ENCODE peak calls at places on chromosomes 11 and 22, in four cellular contexts. K is OCI-LY7, L is body of pancreas, A is mammary epithelial cell. N is an unnamed sample.

GRCh38 chr11:96328395-96329010 is 14.5 kb downstream of the MAML2 start:
- DNase-seq in K (no peak), L (no peak), A (peak), N (no peak)

GRCh38 chr11:118619444-118620205 is 12.2 kb downstream of the PHLDB1 start:
- DNase-seq in K (no peak), L (peak), A (peak), N (peak)

GRCh38 chr11:116336540-116336939 is 436.2 kb downstream of the BUD13 start:
- DNase-seq in K (no peak), L (no peak), A (no peak), N (no peak)

GRCh38 chr22:24146190-24146616 is 35.1 kb upstream of the SUSD2 start:
- DNase-seq in K (peak), L (peak), A (no peak), N (peak)

GRCh38 chr11:113494021-113494420 is 18.8 kb upstream of the DRD2 start:
- DNase-seq in K (no peak), L (no peak), A (no peak), N (peak)

GRCh38 chr11:74397531-74398243 is 546 bp downstream of the PGM2L1 start:
- DNase-seq in K (peak), L (peak), A (peak), N (peak)

GRCh38 chr11:19437760-19438159 is 197.0 kb upstream of the E2F8 start:
- DNase-seq in K (no peak), L (no peak), A (peak), N (peak)

GRCh38 chr11:126925321-126926093 is 75.1 kb downstream of the KIRREL3 start:
- DNase-seq in K (no peak), L (no peak), A (peak), N (peak)

GRCh38 chr11:117314840-117315239 is 1.2 kb downstream of the BACE1 start:
- DNase-seq in K (no peak), L (peak), A (no peak), N (no peak)

GRCh38 chr11:121575963-121576290 is 123.2 kb upstream of the SORL1-AS1 start:
- DNase-seq in K (no peak), L (no peak), A (no peak), N (no peak)

GRCh38 chr22:48301421-48301820 is 1526.3 kb downstream of the BRD1 start:
- DNase-seq in K (no peak), L (no peak), A (no peak), N (no peak)

GRCh38 chr11:21484039-21484438 is 708.8 kb upstream of the ANO5 start:
- DNase-seq in K (no peak), L (no peak), A (no peak), N (no peak)

GRCh38 chr22:42615092-42615859 is 593 bp upstream of the POLDIP3 start:
- DNase-seq in K (peak), L (peak), A (peak), N (peak)

GRCh38 chr22:22520020-22520656 is at the start of gene ZNF280A:
- DNase-seq in K (no peak), L (no peak), A (no peak), N (peak)

GRCh38 chr22:31080848-31081649 is at the start of gene SMTN:
- DNase-seq in K (peak), L (peak), A (peak), N (peak)

GRCh38 chr11:27485930-27486773 is 13.6 kb upstream of the LGR4 start:
- DNase-seq in K (peak), L (peak), A (peak), N (peak)

GRCh38 chr22:26065847-26066246 is 103.4 kb upstream of the SEZ6L start:
- DNase-seq in K (no peak), L (no peak), A (peak), N (no peak)

GRCh38 chr11:60544077-60544476 is 28.9 kb downstream of the MS4A13 start:
- DNase-seq in K (no peak), L (no peak), A (no peak), N (no peak)

GRCh38 chr11:94737171-94737611 is 31.0 kb upstream of the AMOTL1 start:
- DNase-seq in K (no peak), L (no peak), A (no peak), N (no peak)

GRCh38 chr11:65224939-65225283 is 36.9 kb upstream of the POLA2 start:
- DNase-seq in K (no peak), L (peak), A (peak), N (peak)

GRCh38 chr11:102798012-102798746 is at the start of gene MMP1:
- DNase-seq in K (no peak), L (no peak), A (peak), N (peak)

GRCh38 chr11:129230006-129230405 is 37.9 kb upstream of the ARHGAP32 start:
- DNase-seq in K (no peak), L (no peak), A (no peak), N (no peak)

GRCh38 chr22:38953577-38954413 is 3.6 kb upstream of the APOBEC3A start:
- DNase-seq in K (no peak), L (no peak), A (peak), N (peak)

GRCh38 chr11:123577081-123577598 is 77.3 kb downstream of the SCN3B start:
- DNase-seq in K (peak), L (peak), A (peak), N (peak)

GRCh38 chr11:73944901-73945300 is 5.9 kb upstream of the DNAJB13 start:
- DNase-seq in K (no peak), L (no peak), A (no peak), N (no peak)

GRCh38 chr11:66579017-66579606 is 10.7 kb upstream of the CTSF start:
- DNase-seq in K (peak), L (peak), A (peak), N (peak)

GRCh38 chr11:47524200-47524874 is 28.6 kb downstream of the CELF1 start:
- DNase-seq in K (no peak), L (peak), A (peak), N (peak)

DNA sequence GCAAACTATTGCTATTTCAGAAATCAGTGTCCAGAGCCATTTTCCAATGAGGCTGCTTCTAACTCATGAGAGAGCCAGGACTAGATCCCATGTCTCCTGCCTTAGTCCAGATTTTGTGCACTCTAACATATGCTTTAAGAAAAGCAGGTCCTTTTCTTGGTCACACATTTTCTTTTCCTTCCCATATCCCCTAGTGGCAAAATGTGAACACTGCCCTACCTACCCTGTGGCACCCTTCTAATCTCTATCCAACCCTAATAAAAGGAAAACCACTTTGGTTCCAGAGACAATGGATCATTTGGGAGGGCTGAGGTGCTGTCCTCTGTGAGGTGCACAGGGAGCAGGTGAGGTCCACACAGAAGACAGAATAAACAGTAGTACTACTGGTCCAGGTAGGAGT is 72.0 kb upstream of the DDI1 start:
- DNase-seq in K (no peak), L (no peak), A (no peak), N (no peak)
- TF ChIP-seq CTCF in K (peak), L (no peak), A (peak), N (no peak)

GRCh38 chr22:16609548-16610261 is 17.1 kb upstream of the CCT8L2 start:
- DNase-seq in K (no peak), L (no peak), A (no peak), N (no peak)
- TF ChIP-seq CTCF in K (no peak), L (no peak), A (no peak), N (no peak)

GRCh38 chr11:383431-383830 is 10.6 kb upstream of the PKP3 start:
- DNase-seq in K (no peak), L (no peak), A (no peak), N (no peak)
- TF ChIP-seq CTCF in K (no peak), L (no peak), A (no peak), N (no peak)

GRCh38 chr22:46845281-46846153 is 83.1 kb downstream of the TBC1D22A start:
- DNase-seq in K (no peak), L (no peak), A (no peak), N (no peak)
- TF ChIP-seq CTCF in K (peak), L (peak), A (peak), N (peak)

N was measured in MCF 10A.